ENCODE peak calls at places on chromosomes 11 and 22, in five cellular contexts. L, E, X, W and V are unnamed samples.
A peak's percentile ranks its signal among the peaks of the same experiment; 100 is the strongest.

GRCh38 chr11:67367014-67367835 is 6.2 kb downstream of the CLCF1 start:
- DNase-seq in E (no peak), L (no peak), W (no peak), X (no peak), V (no peak)

GRCh38 chr11:74472030-74472429 is 4.7 kb upstream of the KCNE3 start:
- DNase-seq in W (no peak), E (no peak), X (no peak), L (no peak), V (no peak)

GRCh38 chr22:33803371-33803770 is 116.9 kb downstream of the LARGE1 start:
- DNase-seq in E (no peak), X (no peak), L (no peak), W (no peak), V (no peak)

GRCh38 chr11:107928767-107929507 is 689 bp downstream of the RAB39A start:
- DNase-seq in X (no peak), L (peak; percentile 12), E (peak; percentile 26), W (no peak), V (peak; percentile 64)

GRCh38 chr11:120079750-120080610 is 57.9 kb downstream of the TRIM29 start:
- DNase-seq in E (no peak), W (no peak), X (no peak), L (no peak), V (peak; percentile 41)

GRCh38 chr22:49156662-49157285 is 670.9 kb downstream of the BRD1 start:
- DNase-seq in L (peak; percentile 87), X (no peak), W (no peak), E (no peak), V (no peak)

GRCh38 chr11:3223932-3224729 is 5.5 kb upstream of the MRGPRG start:
- DNase-seq in E (peak; percentile 41), W (no peak), L (no peak), X (no peak), V (peak; percentile 2)

GRCh38 chr22:22908941-22909604 is 21.5 kb downstream of the IGLL5 start:
- DNase-seq in E (no peak), W (no peak), L (no peak), X (no peak), V (no peak)

GRCh38 chr22:38950527-38951111 is 6.8 kb upstream of the APOBEC3A start:
- DNase-seq in L (no peak), E (no peak), W (no peak), X (no peak), V (no peak)

GRCh38 chr11:64018310-64018709 is 17.4 kb upstream of the FLRT1 start:
- DNase-seq in W (no peak), L (no peak), X (no peak), E (no peak), V (no peak)

GRCh38 chr11:110524227-110524626 is 94.5 kb downstream of the FDX1 start:
- DNase-seq in W (no peak), E (no peak), X (no peak), L (no peak), V (no peak)

GRCh38 chr11:22510741-22511140 is 114.9 kb downstream of the FANCF start:
- DNase-seq in L (no peak), X (no peak), W (no peak), E (no peak), V (no peak)

GRCh38 chr11:10405858-10406592 is 49.0 kb upstream of the AMPD3 start:
- DNase-seq in L (peak; percentile 60), W (peak; percentile 39), E (peak; percentile 55), X (peak; percentile 53), V (peak; percentile 78)

GRCh38 chr11:15291885-15292284 is 177.2 kb downstream of the INSC start:
- DNase-seq in W (no peak), L (no peak), E (no peak), X (no peak), V (no peak)